ENCODE peak calls at places on chromosome 5, in seven cellular contexts. Q, A, M, Y, T, P and W are unnamed samples.

GRCh38 chr5:159094745-159095144 is 5.0 kb downstream of the EBF1 start:
- DNase-seq in Q (peak), Y (peak), T (peak), M (peak), A (peak), P (peak), W (peak)

GRCh38 chr5:180168758-180169157 is 40.3 kb downstream of the RASGEF1C start:
- DNase-seq in A (no peak), Y (no peak), M (no peak), P (no peak), Q (no peak), T (no peak), W (no peak)

GRCh38 chr5:5585751-5586341 is 163.4 kb downstream of the ICE1 start:
- DNase-seq in Q (no peak), A (no peak), T (no peak), P (no peak), Y (peak), M (no peak), W (no peak)

GRCh38 chr5:73112359-73112758 is 8.0 kb upstream of the TMEM171 start:
- DNase-seq in A (no peak), T (no peak), M (no peak), P (no peak), Q (no peak), Y (no peak), W (no peak)

GRCh38 chr5:176536132-176536901 is 885 bp downstream of the RNF44 start:
- DNase-seq in Q (peak), Y (peak), T (peak), M (no peak), P (peak), A (peak), W (peak)

GRCh38 chr5:42520957-42521356 is 97.7 kb downstream of the GHR start:
- DNase-seq in A (no peak), M (no peak), Q (no peak), T (no peak), P (no peak), Y (no peak), W (no peak)

GRCh38 chr5:96662725-96663513 is 743 bp downstream of the CAST start:
- DNase-seq in M (no peak), T (peak), Y (peak), P (peak), Q (peak), A (peak), W (peak)

GRCh38 chr5:19713740-19714139 is 274.3 kb downstream of the CDH18 start:
- DNase-seq in P (no peak), T (no peak), M (no peak), Q (no peak), Y (no peak), A (no peak), W (no peak)

GRCh38 chr5:97528941-97529340 is 345.9 kb upstream of the RIOK2 start:
- DNase-seq in M (peak), A (peak), Y (peak), T (no peak), P (no peak), Q (no peak), W (no peak)

GRCh38 chr5:179697993-179698934 is 503 bp upstream of the CANX start:
- DNase-seq in Q (peak), P (peak), M (peak), Y (peak), A (peak), T (peak), W (peak)

GRCh38 chr5:159051431-159052281 is 48.1 kb downstream of the EBF1 start:
- DNase-seq in Y (peak), P (peak), M (no peak), Q (peak), T (peak), A (no peak), W (no peak)

GRCh38 chr5:138033275-138033808 is 463 bp upstream of the FAM13B start:
- DNase-seq in A (no peak), M (peak), P (peak), T (no peak), Y (no peak), Q (no peak), W (no peak)

GRCh38 chr5:90939208-90939607 is 380.6 kb downstream of the ADGRV1 start:
- DNase-seq in A (no peak), Y (no peak), M (no peak), T (no peak), Q (no peak), P (no peak), W (no peak)

GRCh38 chr5:128356011-128356410 is 182.0 kb downstream of the FBN2 start:
- DNase-seq in T (no peak), P (no peak), M (peak), A (no peak), Q (no peak), Y (no peak), W (no peak)

GRCh38 chr5:73136277-73136606 is 15.9 kb downstream of the TMEM171 start:
- DNase-seq in Q (peak), Y (peak), P (no peak), T (peak), M (no peak), A (no peak), W (no peak)

GRCh38 chr5:1519631-1520141 is 4.1 kb downstream of the LPCAT1 start:
- DNase-seq in A (no peak), Q (no peak), P (peak), M (no peak), Y (no peak), T (peak), W (no peak)

GRCh38 chr5:87400305-87400899 is 12.3 kb downstream of the CCNH start:
- DNase-seq in Y (peak), T (no peak), A (peak), P (no peak), Q (no peak), M (peak), W (peak)

GRCh38 chr5:40410939-40411635 is 268.6 kb upstream of the PTGER4 start:
- DNase-seq in Q (no peak), T (no peak), P (no peak), M (no peak), Y (peak), A (peak), W (no peak)

GRCh38 chr5:16539169-16539666 is 73.6 kb upstream of the ZNF622 start:
- DNase-seq in Y (peak), T (peak), M (no peak), Q (no peak), P (no peak), A (peak), W (no peak)

GRCh38 chr5:38467353-38468040 is 88.9 kb downstream of the LIFR start:
- DNase-seq in T (peak), Y (peak), Q (no peak), P (no peak), M (no peak), A (peak), W (no peak)